ENCODE peak calls at places on chromosome 16, in ten cellular contexts. C is left ventricle myocardium inferior; F is ascending aorta; R is colonic mucosa; Z is upper lobe of right lung; X is CD8-positive, alpha-beta T cell; A is adipocyte; O is neuronal stem cell; K is body of pancreas; D is effector memory CD4-positive, alpha-beta T cell. P is an unnamed sample. For H3K4me1, the result is how much of the 10 kb centered on the place peaks cover.

GRCh38 chr16:85652431-85653221 is 36.1 kb downstream of the GINS2 start:
- DNase-seq in C (peak), F (peak), R (peak), Z (peak), X (no peak), A (peak), O (no peak), K (peak), D (no peak), P (peak)

GRCh38 chr16:70432800-70433455 is 6.0 kb downstream of the ST3GAL2 start:
- DNase-seq in C (no peak), F (no peak), R (no peak), Z (no peak), X (no peak), A (peak), O (no peak), K (no peak), D (no peak), P (no peak)

GRCh38 chr16:77273815-77274214 is 74.6 kb downstream of the SYCE1L start:
- DNase-seq in C (no peak), F (no peak), R (no peak), Z (no peak), X (no peak), A (no peak), O (no peak), K (no peak), D (no peak), P (peak)

GRCh38 chr16:68396481-68396880 is 51.8 kb downstream of the SMPD3 start:
- DNase-seq in C (no peak), F (no peak), R (peak), Z (no peak), X (no peak), A (peak), O (no peak), K (peak), D (peak), P (peak)

GRCh38 chr16:16016388-16016964 is 67.1 kb downstream of the ABCC1 start:
- DNase-seq in C (no peak), F (no peak), R (no peak), Z (no peak), X (no peak), A (no peak), O (no peak), K (no peak), D (no peak), P (no peak)

GRCh38 chr16:1197237-1197866 is 27.7 kb downstream of the TPSG1 start:
- DNase-seq in C (no peak), F (no peak), R (no peak), Z (no peak), X (no peak), A (no peak), O (no peak), K (peak), D (no peak), P (no peak)

GRCh38 chr16:680967-681745 is 946 bp downstream of the STUB1 start:
- DNase-seq in C (no peak), F (no peak), R (peak), Z (no peak), X (no peak), A (peak), O (no peak), K (peak), D (no peak), P (peak)

GRCh38 chr16:62194828-62195227 is 158.6 kb upstream of the CDH8 start:
- DNase-seq in C (no peak), F (no peak), R (no peak), Z (no peak), X (no peak), A (no peak), O (no peak), K (no peak), D (no peak), P (no peak)

GRCh38 chr16:64092284-64092683 is 1029.6 kb downstream of the CDH11 start:
- DNase-seq in C (no peak), F (no peak), R (no peak), Z (no peak), X (no peak), A (peak), O (no peak), K (no peak), D (no peak), P (peak)

GRCh38 chr16:10971560-10971961 is 27.2 kb downstream of the CLEC16A start:
- DNase-seq in C (no peak), F (peak), R (peak), Z (no peak), X (no peak), A (peak), O (peak), K (peak), D (no peak), P (peak)

GRCh38 chr16:48517493-48517892 is 92.5 kb downstream of the N4BP1 start:
- DNase-seq in C (no peak), F (no peak), R (no peak), Z (no peak), X (no peak), A (no peak), O (no peak), K (no peak), D (no peak), P (no peak)

GRCh38 chr16:19691161-19691850 is 26.7 kb downstream of the KNOP1 start:
- DNase-seq in C (no peak), F (no peak), R (no peak), Z (no peak), X (no peak), A (no peak), O (no peak), K (no peak), D (no peak), P (no peak)

GRCh38 chr16:30615358-30616076 is 5.3 kb upstream of the ZNF689 start:
- DNase-seq in C (peak), F (no peak), R (peak), Z (peak), X (peak), A (peak), O (peak), K (peak), D (peak), P (no peak)

GRCh38 chr16:10558305-10558704 is 22.1 kb downstream of the EMP2 start:
- DNase-seq in C (no peak), F (no peak), R (no peak), Z (no peak), X (no peak), A (no peak), O (no peak), K (no peak), D (no peak), P (no peak)

GRCh38 chr16:2090481-2090797 is 42.7 kb downstream of the TSC2 start:
- DNase-seq in C (no peak), F (no peak), R (peak), Z (no peak), X (no peak), A (no peak), O (no peak), K (peak), D (no peak), P (no peak)

GRCh38 chr16:50574852-50575251 is 26.7 kb downstream of the NKD1 start:
- DNase-seq in C (no peak), F (no peak), R (no peak), Z (no peak), X (no peak), A (no peak), O (no peak), K (no peak), D (no peak), P (no peak)

GRCh38 chr16:60214321-60214720 is 1480.2 kb upstream of the GOT2 start:
- DNase-seq in C (no peak), F (no peak), R (no peak), Z (no peak), X (no peak), A (no peak), O (no peak), K (no peak), D (no peak), P (no peak)

GRCh38 chr16:19899605-19899955 is 14.9 kb upstream of the GPRC5B start:
- DNase-seq in C (no peak), F (no peak), R (no peak), Z (no peak), X (no peak), A (no peak), O (no peak), K (no peak), D (no peak), P (no peak)

GRCh38 chr16:48611329-48612137 is 1.6 kb upstream of the N4BP1 start:
- DNase-seq in C (no peak), F (peak), R (peak), Z (no peak), X (peak), A (no peak), O (no peak), K (no peak), D (peak), P (no peak)

GRCh38 chr16:71746442-71747046 is 22.0 kb upstream of the PHLPP2 start:
- DNase-seq in C (no peak), F (no peak), R (peak), Z (no peak), X (no peak), A (peak), O (no peak), K (no peak), D (no peak), P (peak)

GRCh38 chr16:72915331-72915730 is 132.6 kb downstream of the ZFHX3 start:
- DNase-seq in C (no peak), F (no peak), R (no peak), Z (no peak), X (no peak), A (no peak), O (no peak), K (no peak), D (no peak), P (no peak)

GRCh38 chr16:48596326-48596725 is 13.7 kb downstream of the N4BP1 start:
- DNase-seq in C (no peak), F (no peak), R (no peak), Z (no peak), X (no peak), A (no peak), O (no peak), K (no peak), D (no peak), P (no peak)

GRCh38 chr16:87765473-87765775 is 362 bp downstream of the KLHDC4 start:
- DNase-seq in C (no peak), F (no peak), R (no peak), Z (peak), X (peak), A (no peak), O (no peak), K (no peak), D (peak), P (no peak)

GRCh38 chr16:11743308-11744074 is 834 bp upstream of the TXNDC11 start:
- DNase-seq in C (no peak), F (peak), R (peak), Z (peak), X (no peak), A (peak), O (no peak), K (peak), D (peak), P (peak)

DNA sequence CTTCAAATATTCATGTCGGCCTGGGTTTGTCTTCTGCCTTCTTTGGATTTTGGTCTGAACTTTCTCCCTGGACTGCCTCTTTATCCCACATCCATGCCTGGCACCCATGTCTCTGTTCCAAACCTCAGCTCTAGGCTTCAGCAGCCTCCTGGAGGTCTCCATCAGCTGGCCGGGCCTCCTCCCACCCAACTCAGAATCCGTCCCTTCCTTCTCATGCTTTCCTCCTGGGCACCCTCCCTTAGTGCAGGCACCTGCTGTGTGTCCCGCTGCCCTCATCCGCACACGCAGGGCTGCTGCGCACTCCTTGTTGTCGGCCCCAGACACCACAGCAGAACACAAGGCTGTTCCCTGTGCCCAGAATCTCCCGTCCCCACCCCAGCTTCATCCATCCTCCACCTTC is 14.0 kb downstream of the LDHD start:
- DNase-seq in C (no peak), F (no peak), R (no peak), Z (no peak), X (no peak), A (no peak), O (no peak), K (no peak), D (no peak), P (no peak)
- H3K4me1 ChIP-seq in C (half or more), F (under half), R (under half), Z (under half), X (under half), A (under half), O (under half), K (under half), D (under half), P (under half)

GRCh38 chr16:81551821-81552304 is 107.3 kb downstream of the CMIP start:
- DNase-seq in C (peak), F (no peak), R (no peak), Z (peak), X (no peak), A (no peak), O (no peak), K (no peak), D (no peak), P (peak)
- H3K4me1 ChIP-seq in C (half or more), F (under half), R (under half), Z (under half), X (under half), A (under half), O (under half), K (under half), D (under half), P (under half)

GRCh38 chr16:88891083-88891482 is 24.6 kb upstream of the PABPN1L start:
- DNase-seq in C (no peak), F (no peak), R (no peak), Z (no peak), X (no peak), A (no peak), O (no peak), K (no peak), D (no peak), P (no peak)

GRCh38 chr16:88894681-88895300 is 28.3 kb upstream of the PABPN1L start:
- DNase-seq in C (no peak), F (no peak), R (no peak), Z (no peak), X (no peak), A (no peak), O (no peak), K (no peak), D (no peak), P (no peak)

GRCh38 chr16:88892065-88892464 is 25.6 kb upstream of the PABPN1L start:
- DNase-seq in C (no peak), F (no peak), R (no peak), Z (no peak), X (no peak), A (no peak), O (no peak), K (no peak), D (no peak), P (no peak)

GRCh38 chr16:88895335-88895734 is 28.9 kb upstream of the PABPN1L start:
- DNase-seq in C (no peak), F (no peak), R (no peak), Z (no peak), X (no peak), A (no peak), O (no peak), K (no peak), D (no peak), P (no peak)

DNA sequence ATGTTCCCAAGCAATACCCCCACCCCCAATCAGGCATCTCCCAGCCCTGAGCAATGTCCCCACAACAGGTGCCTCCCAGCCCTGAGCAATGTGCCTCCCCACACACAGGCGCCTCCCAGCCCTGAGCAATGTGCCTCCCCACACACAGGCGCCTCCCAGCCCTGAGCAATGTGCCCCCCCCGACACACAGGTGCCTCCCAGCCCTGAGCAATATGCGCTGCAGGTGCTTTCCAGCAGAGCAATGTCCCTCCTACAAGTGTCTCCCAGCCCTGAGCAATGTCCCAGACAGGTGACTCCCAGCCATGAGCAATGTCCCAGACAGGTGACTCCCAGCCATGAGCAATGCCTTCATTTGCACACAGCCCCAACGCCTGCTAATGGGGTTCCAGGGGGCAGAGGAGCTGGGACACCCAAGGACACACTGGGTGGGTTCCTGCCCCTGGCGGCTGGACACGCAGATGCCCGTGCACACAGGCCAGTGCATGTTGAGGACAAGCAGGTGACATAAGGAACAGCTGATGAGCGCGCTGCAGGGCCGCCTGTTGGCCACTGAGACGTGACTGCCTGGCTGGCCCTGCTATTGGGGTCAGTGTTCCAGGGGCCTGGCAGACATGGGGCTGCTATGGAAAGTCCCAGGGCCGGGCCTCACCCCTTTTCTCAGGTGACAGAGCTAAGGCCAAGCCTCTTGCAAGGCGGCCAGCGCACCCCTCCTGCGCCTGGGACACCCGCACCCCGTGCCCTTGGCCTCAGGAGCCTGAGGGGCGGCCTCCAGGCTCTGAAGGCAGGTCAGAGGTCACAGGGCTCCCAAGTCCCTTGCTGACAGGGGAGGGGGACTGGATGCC is 26.9 kb upstream of the PABPN1L start:
- DNase-seq in C (no peak), F (no peak), R (no peak), Z (no peak), X (no peak), A (no peak), O (no peak), K (no peak), D (no peak), P (no peak)
- H3K4me1 ChIP-seq in C (under half), F (under half), R (under half), Z (under half), X (under half), A (under half), O (under half), K (under half), D (under half), P (under half)

DNA sequence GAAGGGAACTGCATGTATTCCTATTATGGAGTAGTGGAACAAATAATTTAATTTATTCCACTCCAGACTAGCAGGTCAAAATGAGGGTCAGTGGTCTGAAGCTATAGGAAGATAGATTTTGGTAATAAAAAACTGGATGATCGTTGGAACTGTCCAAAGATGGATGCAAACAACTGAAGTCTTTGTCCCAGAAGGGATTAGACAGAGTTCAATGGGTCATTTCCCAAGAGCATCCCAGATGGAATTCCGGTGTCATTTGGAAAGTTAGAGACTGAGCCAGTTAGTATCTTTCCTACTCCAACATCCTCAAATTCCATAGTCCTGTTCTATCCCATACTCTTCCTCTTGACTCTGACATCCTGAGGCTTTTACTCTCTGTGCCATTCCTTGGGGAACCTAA is 22.8 kb upstream of the TOX3 start:
- DNase-seq in C (no peak), F (no peak), R (no peak), Z (no peak), X (no peak), A (no peak), O (no peak), K (no peak), D (no peak), P (no peak)
- H3K4me1 ChIP-seq in C (under half), F (under half), R (under half), Z (under half), X (under half), A (under half), O (under half), K (under half), D (under half), P (under half)

DNA sequence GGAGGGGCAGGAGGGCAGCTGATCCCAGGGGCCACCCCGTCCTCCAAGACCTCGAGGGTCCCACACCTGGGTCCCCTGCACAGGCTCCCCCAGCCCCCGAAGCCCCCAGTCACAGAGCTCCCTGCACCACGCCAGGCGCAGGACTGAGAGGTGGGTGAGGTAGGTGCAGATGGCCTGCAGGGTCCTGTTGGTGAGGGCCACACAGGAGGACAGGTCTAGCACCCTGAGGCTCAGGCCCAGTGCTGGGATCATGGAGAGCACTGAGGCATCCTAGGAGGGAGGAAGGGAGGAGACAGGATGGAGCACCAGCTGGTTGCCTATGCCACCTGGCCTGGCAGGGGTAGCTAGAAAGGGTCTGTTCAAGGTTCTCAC is 9.6 kb downstream of the ELMO3 start:
- DNase-seq in C (no peak), F (no peak), R (no peak), Z (no peak), X (no peak), A (no peak), O (no peak), K (no peak), D (no peak), P (no peak)
- H3K4me1 ChIP-seq in C (under half), F (under half), R (under half), Z (under half), X (under half), A (under half), O (under half), K (under half), D (under half), P (under half)

GRCh38 chr16:75248142-75248535 is 3.3 kb downstream of the BCAR1 start:
- DNase-seq in C (peak), F (no peak), R (no peak), Z (no peak), X (no peak), A (no peak), O (no peak), K (no peak), D (no peak), P (no peak)
- H3K4me1 ChIP-seq in C (half or more), F (half or more), R (half or more), Z (half or more), X (under half), A (half or more), O (half or more), K (half or more), D (under half), P (half or more)

GRCh38 chr16:84598391-84598750 is 19.5 kb downstream of the COTL1 start:
- DNase-seq in C (no peak), F (no peak), R (no peak), Z (no peak), X (no peak), A (no peak), O (no peak), K (no peak), D (no peak), P (no peak)
- H3K4me1 ChIP-seq in C (under half), F (under half), R (under half), Z (half or more), X (half or more), A (under half), O (under half), K (under half), D (half or more), P (half or more)

DNA sequence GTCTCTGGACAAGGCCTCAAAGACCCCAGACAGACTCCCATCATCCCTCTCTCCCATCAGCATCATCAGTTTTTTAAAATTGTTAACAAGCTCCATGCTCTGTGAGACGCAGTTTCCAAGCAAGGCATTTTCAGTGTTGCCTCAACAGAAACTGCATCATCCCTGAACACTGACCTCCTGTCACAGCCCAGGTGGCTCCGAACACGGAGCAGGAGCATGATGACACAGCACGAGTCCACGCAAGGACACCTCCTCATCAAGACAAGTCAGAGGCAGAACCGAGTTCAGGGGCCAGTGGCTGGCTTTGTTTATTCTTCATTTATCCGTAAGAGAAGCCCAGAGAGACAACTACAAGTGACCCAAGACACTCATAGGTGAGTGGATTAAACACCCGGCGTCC is 91.4 kb downstream of the ANKRD11 start:
- DNase-seq in C (no peak), F (no peak), R (no peak), Z (no peak), X (no peak), A (no peak), O (no peak), K (no peak), D (no peak), P (no peak)
- H3K4me1 ChIP-seq in C (half or more), F (under half), R (under half), Z (under half), X (half or more), A (under half), O (under half), K (under half), D (under half), P (under half)

GRCh38 chr16:56914896-56915295 is 17.0 kb upstream of the HERPUD1 start:
- DNase-seq in C (no peak), F (no peak), R (no peak), Z (no peak), X (no peak), A (no peak), O (no peak), K (no peak), D (no peak), P (no peak)
- H3K4me1 ChIP-seq in C (half or more), F (under half), R (under half), Z (half or more), X (under half), A (under half), O (under half), K (half or more), D (under half), P (under half)